ENCODE peak calls at places on chromosomes 5 and 9, in seven cellular contexts. J, L, T, I, R, X and K are unnamed samples.

GRCh38 chr5:109936996-109937395 is 247.3 kb downstream of the MAN2A1 start:
- DNase-seq in R (no peak), J (no peak), I (no peak), T (no peak), X (no peak), L (no peak), K (no peak)

GRCh38 chr5:135376961-135377621 is 21.9 kb downstream of the MACROH2A1 start:
- DNase-seq in X (no peak), L (peak), T (no peak), I (no peak), J (no peak), R (no peak), K (no peak)

GRCh38 chr5:110812639-110813038 is 73.8 kb downstream of the SLC25A46 start:
- DNase-seq in T (no peak), R (no peak), I (no peak), X (no peak), J (no peak), L (no peak), K (no peak)

GRCh38 chr5:132005591-132005990 is 5.9 kb downstream of the ACSL6 start:
- DNase-seq in X (no peak), J (no peak), R (no peak), T (no peak), L (no peak), I (no peak), K (no peak)

GRCh38 chr9:76366275-76366674 is 28.0 kb downstream of the RFK start:
- DNase-seq in T (no peak), I (no peak), J (no peak), R (no peak), X (no peak), L (peak), K (no peak)

GRCh38 chr9:132502480-132502879 is 79.9 kb upstream of the BARHL1 start:
- DNase-seq in I (no peak), T (no peak), R (no peak), L (no peak), J (no peak), X (no peak), K (peak)

GRCh38 chr5:94700592-94700991 is 82.1 kb downstream of the SLF1 start:
- DNase-seq in R (no peak), T (peak), L (no peak), J (no peak), X (no peak), I (no peak), K (no peak)

GRCh38 chr9:134435527-134436355 is 109.5 kb downstream of the RXRA start:
- DNase-seq in T (no peak), R (no peak), X (no peak), J (no peak), L (no peak), I (no peak), K (no peak)

GRCh38 chr9:135699440-135699839 is at the start of gene SOHLH1:
- DNase-seq in T (no peak), R (no peak), X (no peak), L (no peak), I (peak), J (no peak), K (no peak)

GRCh38 chr9:98375138-98375726 is 119.8 kb upstream of the TBC1D2 start:
- DNase-seq in X (no peak), J (no peak), T (no peak), I (peak), R (no peak), L (no peak), K (no peak)
- TF ChIP-seq JUND in X (no peak), J (no peak), T (no peak), I (no peak), R (no peak), L (no peak), K (no peak)

DNA sequence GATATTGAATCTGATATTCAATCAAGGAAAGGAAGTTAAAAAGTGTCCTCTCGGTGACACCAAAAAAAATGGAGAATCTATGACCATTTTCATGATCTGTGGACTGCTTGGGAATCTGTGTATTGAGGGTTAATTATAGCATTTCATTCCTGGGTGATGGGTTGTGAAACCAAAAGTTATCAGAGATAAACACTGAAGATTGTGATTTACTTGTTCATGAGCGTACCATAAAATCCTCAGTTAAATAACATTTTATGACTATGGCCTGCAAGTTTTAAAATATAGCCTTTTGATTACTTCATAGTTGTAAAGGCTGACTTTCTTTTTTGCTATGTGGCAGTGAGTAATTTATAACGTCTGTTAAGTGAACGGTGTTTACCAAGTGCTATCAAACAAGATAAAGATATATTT is 267.9 kb upstream of the SEMA6A start:
- DNase-seq in X (no peak), R (no peak), I (no peak), J (no peak), L (no peak), T (no peak), K (no peak)
- TF ChIP-seq JUND in X (no peak), R (no peak), I (no peak), J (no peak), L (no peak), T (no peak), K (no peak)

GRCh38 chr5:1745806-1746370 is 53.7 kb downstream of the MRPL36 start:
- DNase-seq in L (no peak), J (no peak), I (no peak), R (no peak), X (no peak), T (no peak), K (no peak)
- TF ChIP-seq JUND in L (no peak), J (no peak), I (no peak), R (no peak), X (no peak), T (no peak), K (no peak)

DNA sequence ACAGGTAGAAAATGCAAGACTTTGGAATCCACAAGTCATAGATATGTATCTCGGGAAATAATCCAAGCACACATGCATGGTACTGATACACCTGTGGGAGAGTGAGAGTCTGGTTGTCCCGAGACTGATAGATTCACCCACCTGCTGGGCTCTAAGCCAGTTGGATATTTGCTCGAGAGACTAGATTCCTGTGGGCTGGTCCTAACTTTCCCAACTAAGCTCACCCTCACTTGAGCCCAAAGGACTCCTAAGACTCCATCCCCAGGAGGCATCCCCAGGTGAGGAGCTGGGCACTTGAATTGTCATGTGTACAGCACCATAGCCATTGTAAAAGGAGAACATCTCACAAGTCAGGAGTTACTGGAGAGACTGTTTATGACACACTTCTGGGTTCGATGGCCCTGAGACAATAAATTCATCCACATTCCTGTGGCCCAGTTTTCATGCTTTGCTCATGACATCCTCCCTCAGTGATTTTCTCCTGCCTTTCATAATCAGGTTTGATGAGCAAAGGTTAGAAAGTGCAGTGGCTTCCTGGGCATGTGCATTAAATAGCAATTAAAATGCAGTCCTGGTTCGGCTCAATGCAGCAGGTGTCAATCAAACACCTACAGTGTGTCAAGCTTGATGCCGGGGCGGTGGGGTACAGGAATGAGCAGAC is 18.1 kb downstream of the SLC1A1 start:
- DNase-seq in I (no peak), J (no peak), L (no peak), T (no peak), R (no peak), X (no peak), K (peak)
- TF ChIP-seq JUND in I (no peak), J (peak), L (peak), T (no peak), R (no peak), X (no peak), K (no peak)

GRCh38 chr9:16100596-16101091 is 547.8 kb downstream of the CCDC171 start:
- DNase-seq in R (no peak), J (no peak), L (no peak), T (no peak), X (no peak), I (no peak), K (no peak)
- TF ChIP-seq JUND in R (no peak), J (no peak), L (no peak), T (no peak), X (no peak), I (no peak), K (no peak)